ENCODE peak calls at places on chromosomes 12 and 14, in six cellular contexts. One of them, this sample, is unnamed.

GRCh38 chr12:116135209-116135930 is 142.1 kb downstream of the MED13L start:
- DNase-seq in Peyer's patch: no peak
- DNase-seq in mucosa of descending colon: no peak
- DNase-seq in CD8-positive, alpha-beta T cell: no peak
- DNase-seq in GM23248: peak; percentile 77
- DNase-seq in naive thymus-derived CD4-positive, alpha-beta T cell: no peak
- DNase-seq in this sample: peak; percentile 81

GRCh38 chr12:91094957-91095356 is 16.3 kb downstream of the LUM start:
- DNase-seq in Peyer's patch: no peak
- DNase-seq in naive thymus-derived CD4-positive, alpha-beta T cell: no peak
- DNase-seq in mucosa of descending colon: no peak
- DNase-seq in GM23248: peak; percentile 20
- DNase-seq in CD8-positive, alpha-beta T cell: no peak
- DNase-seq in this sample: no peak

GRCh38 chr12:80045594-80045993 is 53.7 kb upstream of the OTOGL start:
- DNase-seq in naive thymus-derived CD4-positive, alpha-beta T cell: no peak
- DNase-seq in Peyer's patch: no peak
- DNase-seq in mucosa of descending colon: no peak
- DNase-seq in GM23248: peak; percentile 89
- DNase-seq in CD8-positive, alpha-beta T cell: no peak
- DNase-seq in this sample: peak; percentile 81

GRCh38 chr12:42325326-42325775 is 543 bp downstream of the ZCRB1 start:
- DNase-seq in CD8-positive, alpha-beta T cell: no peak
- DNase-seq in naive thymus-derived CD4-positive, alpha-beta T cell: no peak
- DNase-seq in Peyer's patch: no peak
- DNase-seq in mucosa of descending colon: no peak
- DNase-seq in GM23248: no peak
- DNase-seq in this sample: no peak

GRCh38 chr14:58313699-58314098 is 15.3 kb downstream of the ARID4A start:
- DNase-seq in Peyer's patch: no peak
- DNase-seq in CD8-positive, alpha-beta T cell: no peak
- DNase-seq in GM23248: no peak
- DNase-seq in mucosa of descending colon: no peak
- DNase-seq in naive thymus-derived CD4-positive, alpha-beta T cell: no peak
- DNase-seq in this sample: no peak

GRCh38 chr14:65517635-65518542 is 105.4 kb downstream of the FUT8 start:
- DNase-seq in mucosa of descending colon: no peak
- DNase-seq in Peyer's patch: no peak
- DNase-seq in CD8-positive, alpha-beta T cell: no peak
- DNase-seq in naive thymus-derived CD4-positive, alpha-beta T cell: no peak
- DNase-seq in GM23248: no peak
- DNase-seq in this sample: no peak

GRCh38 chr12:119772431-119772830 is 104.5 kb downstream of the PRKAB1 start:
- DNase-seq in CD8-positive, alpha-beta T cell: no peak
- DNase-seq in GM23248: no peak
- DNase-seq in mucosa of descending colon: no peak
- DNase-seq in Peyer's patch: no peak
- DNase-seq in naive thymus-derived CD4-positive, alpha-beta T cell: no peak
- DNase-seq in this sample: peak; percentile 16

GRCh38 chr12:124457287-124458219 is 109.9 kb downstream of the NCOR2 start:
- DNase-seq in CD8-positive, alpha-beta T cell: peak; percentile 57
- DNase-seq in GM23248: peak; percentile 79
- DNase-seq in naive thymus-derived CD4-positive, alpha-beta T cell: peak; percentile 46
- DNase-seq in mucosa of descending colon: peak; percentile 83
- DNase-seq in Peyer's patch: peak; percentile 85
- DNase-seq in this sample: no peak

GRCh38 chr14:65151329-65152010 is 49.2 kb upstream of the MAX start:
- DNase-seq in naive thymus-derived CD4-positive, alpha-beta T cell: no peak
- DNase-seq in CD8-positive, alpha-beta T cell: no peak
- DNase-seq in GM23248: no peak
- DNase-seq in mucosa of descending colon: no peak
- DNase-seq in Peyer's patch: no peak
- DNase-seq in this sample: no peak

GRCh38 chr12:54258286-54258685 is 21.6 kb downstream of the CBX5 start:
- DNase-seq in CD8-positive, alpha-beta T cell: no peak
- DNase-seq in GM23248: peak; percentile 66
- DNase-seq in naive thymus-derived CD4-positive, alpha-beta T cell: no peak
- DNase-seq in mucosa of descending colon: no peak
- DNase-seq in Peyer's patch: no peak
- DNase-seq in this sample: no peak

GRCh38 chr12:50822082-50822481 is 20.6 kb upstream of the TMPRSS12 start:
- DNase-seq in CD8-positive, alpha-beta T cell: no peak
- DNase-seq in Peyer's patch: no peak
- DNase-seq in mucosa of descending colon: no peak
- DNase-seq in naive thymus-derived CD4-positive, alpha-beta T cell: no peak
- DNase-seq in GM23248: no peak
- DNase-seq in this sample: no peak

GRCh38 chr12:110281549-110282342 is 699 bp downstream of the ATP2A2 start:
- DNase-seq in GM23248: peak; percentile 78
- DNase-seq in CD8-positive, alpha-beta T cell: peak; percentile 38
- DNase-seq in naive thymus-derived CD4-positive, alpha-beta T cell: peak; percentile 29
- DNase-seq in mucosa of descending colon: peak; percentile 69
- DNase-seq in Peyer's patch: peak; percentile 66
- DNase-seq in this sample: peak; percentile 65

GRCh38 chr12:93442411-93443340 is 929 bp upstream of the UBE2N start:
- DNase-seq in mucosa of descending colon: no peak
- DNase-seq in CD8-positive, alpha-beta T cell: no peak
- DNase-seq in GM23248: peak; percentile 31
- DNase-seq in Peyer's patch: no peak
- DNase-seq in naive thymus-derived CD4-positive, alpha-beta T cell: no peak
- DNase-seq in this sample: peak; percentile 32

GRCh38 chr14:105647784-105648608 is 121.6 kb downstream of the TMEM121 start:
- DNase-seq in naive thymus-derived CD4-positive, alpha-beta T cell: no peak
- DNase-seq in mucosa of descending colon: peak; percentile 38
- DNase-seq in Peyer's patch: peak; percentile 59
- DNase-seq in CD8-positive, alpha-beta T cell: no peak
- DNase-seq in GM23248: no peak
- DNase-seq in this sample: no peak

DNA sequence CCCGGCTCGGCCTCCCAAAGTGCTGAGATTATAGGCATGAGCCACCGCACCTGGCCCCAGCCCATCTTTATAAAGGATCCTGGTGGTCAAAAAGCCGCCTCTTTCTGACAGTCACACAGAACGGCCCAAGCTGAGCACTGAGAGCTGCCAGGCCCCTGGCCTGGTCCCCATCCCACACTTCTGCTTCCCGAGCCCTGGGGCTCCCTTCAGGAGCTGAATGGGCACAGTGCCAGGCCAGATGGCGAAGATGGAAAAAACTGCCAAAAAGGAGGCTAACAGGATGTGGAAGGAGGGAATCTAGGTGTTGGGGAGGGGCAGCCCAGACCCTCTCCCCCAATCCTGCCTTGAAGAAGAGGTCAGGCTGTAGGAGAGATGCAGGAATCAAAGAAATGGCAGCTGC is 5.1 kb downstream of the LPAR5 start:
- DNase-seq in CD8-positive, alpha-beta T cell: no peak
- DNase-seq in mucosa of descending colon: peak; percentile 49
- DNase-seq in GM23248: no peak
- DNase-seq in Peyer's patch: no peak
- DNase-seq in naive thymus-derived CD4-positive, alpha-beta T cell: no peak
- DNase-seq in this sample: no peak
- H3K4me1 ChIP-seq in CD8-positive, alpha-beta T cell: peaks cover 74% of the 10 kb centered on the region
- H3K4me1 ChIP-seq in mucosa of descending colon: peaks cover 39% of the 10 kb centered on the region
- H3K4me1 ChIP-seq in GM23248: peaks cover 2% of the 10 kb centered on the region
- H3K4me1 ChIP-seq in Peyer's patch: peaks cover 49% of the 10 kb centered on the region
- H3K4me1 ChIP-seq in naive thymus-derived CD4-positive, alpha-beta T cell: peaks cover 34% of the 10 kb centered on the region
- H3K4me1 ChIP-seq in this sample: peaks cover 14% of the 10 kb centered on the region

GRCh38 chr12:132502882-132503193 is 12.9 kb downstream of the FBRSL1 start:
- DNase-seq in GM23248: no peak
- DNase-seq in CD8-positive, alpha-beta T cell: no peak
- DNase-seq in Peyer's patch: no peak
- DNase-seq in mucosa of descending colon: no peak
- DNase-seq in naive thymus-derived CD4-positive, alpha-beta T cell: no peak
- DNase-seq in this sample: no peak
- H3K4me1 ChIP-seq in GM23248: peaks cover 5% of the 10 kb centered on the region
- H3K4me1 ChIP-seq in CD8-positive, alpha-beta T cell: peaks cover 80% of the 10 kb centered on the region
- H3K4me1 ChIP-seq in Peyer's patch: peaks cover 67% of the 10 kb centered on the region
- H3K4me1 ChIP-seq in mucosa of descending colon: peaks cover 18% of the 10 kb centered on the region
- H3K4me1 ChIP-seq in naive thymus-derived CD4-positive, alpha-beta T cell: peaks cover 10% of the 10 kb centered on the region
- H3K4me1 ChIP-seq in this sample: peaks cover 5% of the 10 kb centered on the region

DNA sequence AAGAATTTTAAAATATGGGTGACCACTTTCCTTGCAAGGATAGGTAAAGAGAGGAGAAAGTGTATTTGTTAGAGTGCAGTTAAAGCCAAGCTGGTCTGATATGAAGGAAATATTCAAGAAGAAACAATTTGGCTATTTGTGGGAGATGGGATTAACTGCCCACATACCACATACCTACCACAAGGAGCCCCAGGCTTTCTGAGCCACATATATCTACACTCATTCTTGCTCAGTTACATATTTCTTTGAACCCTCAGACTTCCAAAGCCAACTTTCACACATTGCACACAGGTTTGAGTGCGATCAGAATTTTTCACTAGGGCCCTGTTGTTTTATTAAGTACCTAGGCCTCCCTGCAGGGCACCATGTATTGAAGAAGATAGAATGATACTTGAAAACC is 330.2 kb downstream of the ZFP36L1 start:
- DNase-seq in naive thymus-derived CD4-positive, alpha-beta T cell: no peak
- DNase-seq in Peyer's patch: no peak
- DNase-seq in mucosa of descending colon: no peak
- DNase-seq in CD8-positive, alpha-beta T cell: no peak
- DNase-seq in GM23248: peak; percentile 29
- DNase-seq in this sample: no peak
- H3K4me1 ChIP-seq in naive thymus-derived CD4-positive, alpha-beta T cell: no peaks in the 10 kb centered on the region
- H3K4me1 ChIP-seq in Peyer's patch: peaks cover 16% of the 10 kb centered on the region
- H3K4me1 ChIP-seq in mucosa of descending colon: peaks cover 3% of the 10 kb centered on the region
- H3K4me1 ChIP-seq in CD8-positive, alpha-beta T cell: no peaks in the 10 kb centered on the region
- H3K4me1 ChIP-seq in GM23248: peaks cover 59% of the 10 kb centered on the region
- H3K4me1 ChIP-seq in this sample: peaks cover 67% of the 10 kb centered on the region

GRCh38 chr14:92987713-92988510 is 65.0 kb downstream of the CHGA start:
- DNase-seq in mucosa of descending colon: no peak
- DNase-seq in GM23248: no peak
- DNase-seq in naive thymus-derived CD4-positive, alpha-beta T cell: no peak
- DNase-seq in CD8-positive, alpha-beta T cell: no peak
- DNase-seq in Peyer's patch: no peak
- DNase-seq in this sample: no peak

GRCh38 chr14:92987148-92987570 is 64.2 kb downstream of the CHGA start:
- DNase-seq in GM23248: no peak
- DNase-seq in mucosa of descending colon: no peak
- DNase-seq in naive thymus-derived CD4-positive, alpha-beta T cell: no peak
- DNase-seq in CD8-positive, alpha-beta T cell: no peak
- DNase-seq in Peyer's patch: no peak
- DNase-seq in this sample: no peak

GRCh38 chr14:92990456-92991430 is 67.8 kb downstream of the CHGA start:
- DNase-seq in Peyer's patch: no peak
- DNase-seq in mucosa of descending colon: peak; percentile 30
- DNase-seq in CD8-positive, alpha-beta T cell: no peak
- DNase-seq in GM23248: no peak
- DNase-seq in naive thymus-derived CD4-positive, alpha-beta T cell: no peak
- DNase-seq in this sample: no peak

GRCh38 chr14:92991536-92991935 is 68.6 kb downstream of the CHGA start:
- DNase-seq in Peyer's patch: no peak
- DNase-seq in mucosa of descending colon: peak; percentile 19
- DNase-seq in GM23248: no peak
- DNase-seq in CD8-positive, alpha-beta T cell: no peak
- DNase-seq in naive thymus-derived CD4-positive, alpha-beta T cell: no peak
- DNase-seq in this sample: no peak

DNA sequence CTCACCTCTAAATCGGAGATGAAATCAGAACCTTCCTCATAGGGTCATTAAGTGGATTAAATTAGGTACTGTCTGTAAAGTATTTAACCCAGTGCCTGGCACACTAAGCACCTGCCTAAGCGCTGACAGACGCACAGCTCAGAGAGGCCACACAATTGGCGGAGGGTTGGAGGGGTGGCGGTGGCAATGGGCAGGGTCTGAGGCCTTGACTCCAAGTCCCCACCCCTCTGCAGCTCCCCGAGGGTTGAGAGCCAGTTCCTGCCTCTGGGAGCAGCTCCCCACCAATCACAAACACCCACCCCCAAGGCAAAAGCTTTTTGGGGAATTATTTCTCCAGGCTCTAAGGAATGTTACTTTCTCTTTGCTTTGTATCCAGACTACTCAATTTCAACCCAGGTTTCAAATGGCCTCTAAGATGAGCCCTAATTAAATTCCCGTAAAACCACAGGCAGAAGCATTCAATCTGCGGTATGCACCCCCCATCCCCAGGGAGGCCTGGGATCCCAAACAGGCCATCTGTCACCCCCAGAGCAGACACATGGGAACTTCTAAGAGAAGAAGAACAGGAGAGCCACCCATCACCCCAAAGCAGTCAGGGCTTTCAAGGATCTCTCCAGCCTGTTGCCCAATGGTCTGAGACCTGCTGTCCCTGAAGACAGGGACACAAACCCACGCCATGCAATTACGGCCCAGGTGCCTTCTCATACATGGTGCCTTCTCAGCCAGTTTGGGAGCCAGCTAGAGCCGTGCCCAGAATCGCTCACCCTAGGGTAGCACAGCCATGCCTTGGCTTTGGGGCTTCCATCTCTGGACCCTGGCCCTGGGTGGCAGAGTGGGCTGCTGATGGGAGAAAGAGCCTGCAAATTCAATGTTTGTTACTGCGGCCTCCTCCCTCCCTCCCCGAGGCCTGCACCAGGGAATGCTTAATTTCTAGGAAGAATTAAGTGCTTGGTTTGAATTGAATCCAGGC is 66.1 kb downstream of the CHGA start:
- DNase-seq in CD8-positive, alpha-beta T cell: no peak
- DNase-seq in GM23248: no peak
- DNase-seq in Peyer's patch: no peak
- DNase-seq in naive thymus-derived CD4-positive, alpha-beta T cell: no peak
- DNase-seq in mucosa of descending colon: no peak
- DNase-seq in this sample: no peak
- H3K4me1 ChIP-seq in CD8-positive, alpha-beta T cell: no peaks in the 10 kb centered on the region
- H3K4me1 ChIP-seq in GM23248: peaks cover 14% of the 10 kb centered on the region
- H3K4me1 ChIP-seq in Peyer's patch: peaks cover 16% of the 10 kb centered on the region
- H3K4me1 ChIP-seq in naive thymus-derived CD4-positive, alpha-beta T cell: no peaks in the 10 kb centered on the region
- H3K4me1 ChIP-seq in mucosa of descending colon: peaks cover 4% of the 10 kb centered on the region
- H3K4me1 ChIP-seq in this sample: peaks cover 5% of the 10 kb centered on the region

DNA sequence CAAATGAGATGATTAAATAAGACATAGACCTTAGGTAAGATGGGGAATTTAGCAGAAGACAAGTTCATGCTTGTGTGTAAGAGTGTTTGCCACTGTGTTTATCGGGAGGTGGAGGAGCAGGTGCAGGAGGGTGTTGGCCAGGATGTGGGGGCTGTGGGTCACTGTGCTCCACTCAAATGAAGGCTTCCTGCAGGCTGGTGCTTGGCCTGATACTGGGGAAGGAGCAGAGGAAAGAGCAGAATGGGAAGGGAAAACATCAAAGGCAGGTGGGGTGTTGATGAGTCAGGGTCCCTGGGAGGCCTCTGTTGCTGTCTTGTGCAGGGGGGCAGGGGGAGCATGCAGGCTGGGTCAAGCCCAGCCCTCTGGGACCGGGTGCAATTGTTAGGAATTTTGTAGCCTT is 126.5 kb downstream of the TSPAN9 start:
- DNase-seq in Peyer's patch: no peak
- DNase-seq in CD8-positive, alpha-beta T cell: no peak
- DNase-seq in GM23248: no peak
- DNase-seq in mucosa of descending colon: no peak
- DNase-seq in naive thymus-derived CD4-positive, alpha-beta T cell: no peak
- DNase-seq in this sample: peak; percentile 29
- H3K4me1 ChIP-seq in Peyer's patch: peaks cover 28% of the 10 kb centered on the region
- H3K4me1 ChIP-seq in CD8-positive, alpha-beta T cell: no peaks in the 10 kb centered on the region
- H3K4me1 ChIP-seq in GM23248: no peaks in the 10 kb centered on the region
- H3K4me1 ChIP-seq in mucosa of descending colon: peaks cover 16% of the 10 kb centered on the region
- H3K4me1 ChIP-seq in naive thymus-derived CD4-positive, alpha-beta T cell: no peaks in the 10 kb centered on the region
- H3K4me1 ChIP-seq in this sample: peaks cover 18% of the 10 kb centered on the region

GRCh38 chr12:122099856-122100255 is 21.3 kb downstream of the MLXIP start:
- DNase-seq in Peyer's patch: peak; percentile 31
- DNase-seq in mucosa of descending colon: no peak
- DNase-seq in GM23248: no peak
- DNase-seq in naive thymus-derived CD4-positive, alpha-beta T cell: peak; percentile 58
- DNase-seq in CD8-positive, alpha-beta T cell: no peak
- DNase-seq in this sample: no peak
- H3K4me1 ChIP-seq in Peyer's patch: peaks cover 88% of the 10 kb centered on the region
- H3K4me1 ChIP-seq in mucosa of descending colon: peaks cover 84% of the 10 kb centered on the region
- H3K4me1 ChIP-seq in GM23248: peaks cover 17% of the 10 kb centered on the region
- H3K4me1 ChIP-seq in naive thymus-derived CD4-positive, alpha-beta T cell: peaks cover 25% of the 10 kb centered on the region
- H3K4me1 ChIP-seq in CD8-positive, alpha-beta T cell: peaks cover 81% of the 10 kb centered on the region
- H3K4me1 ChIP-seq in this sample: peaks cover 46% of the 10 kb centered on the region

This sample was measured in mammary epithelial cell.